ENCODE peak calls at places on chromosomes 12 and 14, in six cellular contexts. Q is body of pancreas, H is ovary, N is lower lobe of right lung, Z is esophagus squamous epithelium, J is lung. A is an unnamed sample.

GRCh38 chr12:122318607-122319311 is 52.5 kb upstream of the VPS33A start:
- DNase-seq in Q (no peak), H (no peak), N (no peak), Z (no peak), J (no peak), A (no peak)

GRCh38 chr14:23094666-23095195 is at the start of gene ACIN1:
- DNase-seq in Q (no peak), H (peak; percentile 78), N (peak; percentile 83), Z (no peak), J (peak; percentile 71), A (peak; percentile 23)

GRCh38 chr12:46983393-46983793 is 96.0 kb upstream of the PCED1B start:
- DNase-seq in Q (no peak), H (no peak), N (no peak), Z (no peak), J (no peak), A (no peak)

GRCh38 chr14:64639340-64639821 is 64.8 kb upstream of the PLEKHG3 start:
- DNase-seq in Q (no peak), H (no peak), N (no peak), Z (no peak), J (no peak), A (no peak)

GRCh38 chr12:19712041-19712440 is 272.7 kb downstream of the AEBP2 start:
- DNase-seq in Q (no peak), H (no peak), N (no peak), Z (no peak), J (no peak), A (no peak)

GRCh38 chr12:41795066-41795465 is 349.6 kb downstream of the GXYLT1 start:
- DNase-seq in Q (no peak), H (no peak), N (no peak), Z (no peak), J (no peak), A (no peak)

GRCh38 chr14:51248041-51248987 is 8.3 kb downstream of the TMX1 start:
- DNase-seq in Q (no peak), H (no peak), N (no peak), Z (no peak), J (no peak), A (no peak)

GRCh38 chr14:103186241-103186835 is 63.1 kb downstream of the TNFAIP2 start:
- DNase-seq in Q (no peak), H (no peak), N (no peak), Z (no peak), J (no peak), A (no peak)

GRCh38 chr12:116159175-116159574 is 118.3 kb downstream of the MED13L start:
- DNase-seq in Q (no peak), H (no peak), N (no peak), Z (no peak), J (no peak), A (no peak)

GRCh38 chr12:6376079-6376941 is 947 bp upstream of the SCNN1A start:
- DNase-seq in Q (peak; percentile 71), H (peak; percentile 63), N (peak; percentile 90), Z (no peak), J (peak; percentile 91), A (no peak)

GRCh38 chr14:56482306-56482705 is 97.3 kb upstream of the TMEM260 start:
- DNase-seq in Q (no peak), H (no peak), N (no peak), Z (no peak), J (no peak), A (no peak)

GRCh38 chr14:85590784-85591183 is 60.8 kb downstream of the FLRT2 start:
- DNase-seq in Q (no peak), H (no peak), N (no peak), Z (no peak), J (no peak), A (no peak)

GRCh38 chr14:99824776-99825175 is 31.6 kb downstream of the EML1 start:
- DNase-seq in Q (no peak), H (no peak), N (no peak), Z (no peak), J (no peak), A (no peak)

GRCh38 chr12:109764123-109764522 is 50.5 kb downstream of the FAM222A start:
- DNase-seq in Q (no peak), H (peak; percentile 9), N (peak; percentile 5), Z (no peak), J (no peak), A (peak; percentile 3)

GRCh38 chr12:118023461-118023860 is 7.0 kb downstream of the RFC5 start:
- DNase-seq in Q (no peak), H (no peak), N (no peak), Z (no peak), J (no peak), A (no peak)

GRCh38 chr12:118022728-118023109 is 6.2 kb downstream of the RFC5 start:
- DNase-seq in Q (no peak), H (no peak), N (no peak), Z (no peak), J (no peak), A (no peak)

GRCh38 chr12:118017926-118018325 is 1.4 kb downstream of the RFC5 start:
- DNase-seq in Q (no peak), H (no peak), N (no peak), Z (no peak), J (no peak), A (no peak)

GRCh38 chr12:118016424-118017264 is at the start of gene RFC5:
- DNase-seq in Q (peak; percentile 99), H (peak; percentile 98), N (peak; percentile 99), Z (peak; percentile 81), J (peak; percentile 98), A (peak; percentile 86)

GRCh38 chr12:118020036-118020435 is 3.5 kb downstream of the RFC5 start:
- DNase-seq in Q (no peak), H (no peak), N (no peak), Z (no peak), J (no peak), A (no peak)
- H3K4me3 ChIP-seq in Q (no peak overlapping the region), H (no peak overlapping the region), N (no peak overlapping the region), Z (no peak overlapping the region), J (no peak overlapping the region), A (no peak overlapping the region)

GRCh38 chr12:65949009-65949623 is 124.8 kb downstream of the HMGA2 start:
- DNase-seq in Q (no peak), H (no peak), N (no peak), Z (no peak), J (no peak), A (no peak)

GRCh38 chr12:65946419-65946818 is 122.1 kb downstream of the HMGA2 start:
- DNase-seq in Q (no peak), H (no peak), N (no peak), Z (no peak), J (no peak), A (no peak)

GRCh38 chr12:65946821-65947220 is 122.5 kb downstream of the HMGA2 start:
- DNase-seq in Q (no peak), H (no peak), N (no peak), Z (no peak), J (no peak), A (no peak)

GRCh38 chr12:65949986-65950385 is 125.7 kb downstream of the HMGA2 start:
- DNase-seq in Q (no peak), H (no peak), N (no peak), Z (no peak), J (no peak), A (no peak)

GRCh38 chr12:65948320-65949008 is 124.2 kb downstream of the HMGA2 start:
- DNase-seq in Q (peak; percentile 58), H (peak; percentile 62), N (peak; percentile 45), Z (no peak), J (peak; percentile 51), A (no peak)
- H3K4me3 ChIP-seq in Q (no peak overlapping the region), H (no peak overlapping the region), N (no peak overlapping the region), Z (no peak overlapping the region), J (no peak overlapping the region), A (no peak overlapping the region)

GRCh38 chr14:101783260-101784016 is 21.9 kb downstream of the PPP2R5C start:
- DNase-seq in Q (no peak), H (no peak), N (no peak), Z (no peak), J (no peak), A (no peak)

GRCh38 chr14:101780887-101781239 is 19.4 kb downstream of the PPP2R5C start:
- DNase-seq in Q (no peak), H (no peak), N (no peak), Z (no peak), J (no peak), A (no peak)

GRCh38 chr14:101781240-101782061 is 19.9 kb downstream of the PPP2R5C start:
- DNase-seq in Q (peak; percentile 36), H (no peak), N (no peak), Z (no peak), J (no peak), A (no peak)

GRCh38 chr14:101776315-101776714 is 14.8 kb downstream of the PPP2R5C start:
- DNase-seq in Q (no peak), H (no peak), N (no peak), Z (no peak), J (no peak), A (no peak)

DNA sequence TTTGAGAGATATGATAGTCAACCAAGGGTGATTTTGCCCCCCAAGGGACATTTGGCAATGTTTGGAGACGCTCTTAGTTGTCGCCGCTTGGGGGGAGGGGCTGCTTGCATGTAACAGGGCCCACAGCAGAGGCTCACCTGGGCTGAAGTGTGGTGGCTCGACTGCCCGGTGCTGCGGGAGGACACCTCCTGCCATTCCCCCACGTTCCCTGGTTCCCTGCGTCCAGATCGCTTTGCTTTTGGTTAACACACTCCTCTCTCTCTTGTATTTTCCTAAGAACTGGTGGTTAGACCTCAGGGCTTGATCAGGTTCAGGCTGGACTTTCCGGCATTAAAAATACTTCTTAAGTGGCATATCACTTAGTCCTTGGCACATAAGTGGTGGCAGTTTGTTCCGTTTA is 18.9 kb downstream of the PPP2R5C start:
- DNase-seq in Q (no peak), H (no peak), N (no peak), Z (no peak), J (no peak), A (no peak)
- H3K4me3 ChIP-seq in Q (no peak overlapping the region), H (no peak overlapping the region), N (peak overlapping the region; percentile 61), Z (no peak overlapping the region), J (no peak overlapping the region), A (peak overlapping the region; percentile 66)

GRCh38 chr12:95805864-95806669 is 15.5 kb upstream of the NTN4 start:
- DNase-seq in Q (no peak), H (no peak), N (no peak), Z (no peak), J (no peak), A (peak; percentile 84)
- H3K4me3 ChIP-seq in Q (no peak overlapping the region), H (no peak overlapping the region), N (no peak overlapping the region), Z (no peak overlapping the region), J (no peak overlapping the region), A (no peak overlapping the region)

DNA sequence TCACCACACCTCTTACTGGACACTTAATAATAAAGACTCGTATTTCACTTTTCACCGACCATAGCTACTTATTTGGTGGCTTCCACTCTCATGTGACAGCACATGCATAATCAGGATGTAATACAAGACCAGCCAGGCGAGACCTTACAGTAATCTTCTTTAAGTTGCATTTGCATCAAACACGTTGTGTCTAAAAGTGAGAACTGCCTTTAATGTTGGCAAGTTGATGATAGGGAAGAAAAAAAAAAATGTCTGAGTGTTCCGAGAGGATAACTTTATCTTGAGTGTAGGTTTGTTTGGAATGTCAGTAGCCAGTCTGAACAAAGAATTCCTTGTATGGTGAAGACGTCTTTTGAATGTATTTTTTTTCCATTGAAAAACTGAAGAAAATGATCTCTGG is 440.4 kb downstream of the ADAMTS20 start:
- DNase-seq in Q (no peak), H (no peak), N (no peak), Z (no peak), J (no peak), A (no peak)
- H3K4me3 ChIP-seq in Q (no peak overlapping the region), H (no peak overlapping the region), N (no peak overlapping the region), Z (no peak overlapping the region), J (no peak overlapping the region), A (no peak overlapping the region)